ENCODE peak calls at places on chromosomes 13 and 19, in eight cellular contexts. D is dorsolateral prefrontal cortex, C is heart right ventricle, I is activated B cell treated with CpG ODN at 0.5 μM for 24 hours, Z is WTC11, J is IMR-90, M is upper lobe of left lung, L is uterus. K is an unnamed sample.

GRCh38 chr13:70353096-70353495 is 244.8 kb upstream of the KLHL1 start:
- DNase-seq in D (no peak), C (no peak), I (no peak), Z (no peak), J (no peak), M (no peak), L (no peak), K (no peak)

GRCh38 chr13:19586904-19587634 is 25.7 kb upstream of the TPTE2 start:
- DNase-seq in D (no peak), C (no peak), I (peak), Z (no peak), J (peak), M (peak), L (no peak), K (no peak)

GRCh38 chr13:33958964-33959363 is 141.0 kb downstream of the RFC3 start:
- DNase-seq in D (no peak), C (no peak), I (no peak), Z (no peak), J (no peak), M (no peak), L (no peak), K (no peak)

GRCh38 chr19:7636691-7637373 is at the start of gene STXBP2:
- DNase-seq in D (no peak), C (no peak), I (peak), Z (peak), J (no peak), M (peak), L (no peak), K (no peak)

GRCh38 chr13:71252191-71252704 is 614.8 kb downstream of the DACH1 start:
- DNase-seq in D (no peak), C (no peak), I (no peak), Z (no peak), J (no peak), M (no peak), L (no peak), K (no peak)

GRCh38 chr13:33110386-33110712 is 94.1 kb downstream of the KL start:
- DNase-seq in D (no peak), C (no peak), I (no peak), Z (no peak), J (no peak), M (no peak), L (no peak), K (no peak)

GRCh38 chr19:507286-508203 is at the start of gene TPGS1:
- DNase-seq in D (peak), C (peak), I (peak), Z (peak), J (peak), M (peak), L (peak), K (peak)

GRCh38 chr13:42836930-42837329 is 55.5 kb downstream of the FAM216B start:
- DNase-seq in D (no peak), C (peak), I (no peak), Z (no peak), J (peak), M (no peak), L (no peak), K (no peak)

GRCh38 chr13:59409211-59409610 is 754.5 kb downstream of the DIAPH3 start:
- DNase-seq in D (no peak), C (peak), I (no peak), Z (peak), J (peak), M (no peak), L (no peak), K (no peak)

GRCh38 chr13:68185767-68186166 is 955.6 kb upstream of the PCDH9 start:
- DNase-seq in D (no peak), C (no peak), I (no peak), Z (no peak), J (no peak), M (no peak), L (no peak), K (no peak)

GRCh38 chr19:5338661-5339469 is 1.7 kb downstream of the PTPRS start:
- DNase-seq in D (peak), C (no peak), I (no peak), Z (peak), J (no peak), M (no peak), L (no peak), K (no peak)

GRCh38 chr19:40585677-40586422 is 9.2 kb downstream of the SHKBP1 start:
- DNase-seq in D (no peak), C (no peak), I (no peak), Z (no peak), J (peak), M (peak), L (no peak), K (no peak)

GRCh38 chr19:28009696-28010095 is 1203.3 kb downstream of the UQCRFS1 start:
- DNase-seq in D (no peak), C (no peak), I (no peak), Z (no peak), J (no peak), M (no peak), L (no peak), K (no peak)

GRCh38 chr13:40238761-40239160 is 427.7 kb downstream of the FOXO1 start:
- DNase-seq in D (no peak), C (no peak), I (no peak), Z (no peak), J (no peak), M (no peak), L (no peak), K (no peak)
- TF ChIP-seq CTCF in D (no peak), C (no peak), I (no peak), Z (no peak), J (no peak), M (no peak), L (no peak), K (no peak)

DNA sequence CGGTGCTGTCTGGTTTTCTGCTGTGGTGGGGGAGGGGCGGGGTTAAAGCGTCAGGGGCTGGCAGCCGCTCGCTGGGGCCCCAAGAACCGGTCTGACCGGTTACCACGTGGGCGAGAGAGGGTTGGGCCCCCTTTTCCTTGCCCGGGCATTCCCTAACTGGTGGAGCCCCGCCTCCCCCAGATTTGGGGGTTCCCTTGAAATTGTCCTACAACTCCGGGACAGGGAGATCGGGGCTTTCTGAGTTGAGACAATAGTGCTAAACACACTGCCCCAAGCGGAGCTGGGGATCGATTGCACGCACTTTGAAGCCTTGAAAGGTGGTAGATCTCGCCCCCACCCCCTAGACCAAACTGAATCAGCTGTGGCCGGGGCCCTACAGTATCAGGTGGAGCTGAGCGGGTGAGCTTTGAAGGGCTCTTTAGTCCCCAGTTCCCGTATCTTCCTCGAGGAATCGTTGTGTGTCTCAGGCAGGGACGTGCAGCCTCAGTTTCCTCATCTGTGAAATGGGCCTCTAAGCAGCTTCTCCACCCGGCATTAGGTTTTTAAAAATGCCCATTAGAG is 4.8 kb downstream of the IER2 start:
- DNase-seq in D (no peak), C (peak), I (peak), Z (peak), J (peak), M (peak), L (peak), K (no peak)
- TF ChIP-seq CTCF in D (no peak), C (peak), I (no peak), Z (no peak), J (peak), M (no peak), L (no peak), K (peak)

DNA sequence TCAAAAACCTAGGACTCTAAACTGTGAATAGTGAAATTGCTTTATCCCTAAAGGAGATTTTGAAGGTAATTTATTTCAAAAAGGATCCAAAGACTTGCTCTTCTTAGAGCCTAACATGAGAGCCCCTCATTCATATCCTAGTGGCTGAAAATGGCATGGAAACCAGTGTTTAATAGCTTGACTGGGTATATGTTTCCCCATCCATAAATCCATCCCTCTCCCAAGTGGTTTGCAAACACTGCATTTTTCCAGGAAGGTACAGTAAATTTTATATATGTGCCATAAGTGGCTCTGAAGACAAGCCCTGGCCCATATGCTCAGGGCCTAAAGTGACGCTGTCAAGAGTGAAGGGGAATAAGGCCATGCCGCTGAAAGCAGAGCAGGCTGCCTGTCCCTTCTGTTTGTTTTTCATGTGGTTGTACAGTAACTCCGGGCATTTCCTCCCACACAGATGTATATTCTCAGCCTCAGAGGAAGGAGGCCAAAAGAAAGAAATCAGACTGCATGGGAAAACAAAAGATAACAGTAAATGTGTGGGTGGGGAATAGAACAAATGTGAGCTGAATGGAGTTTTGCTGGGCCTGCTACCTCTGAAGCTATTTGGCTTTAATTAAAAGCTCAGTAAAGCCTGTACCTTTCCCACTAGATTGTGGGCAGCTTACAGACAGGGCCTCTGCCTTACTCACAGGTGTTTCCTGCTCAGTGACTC is 181.9 kb downstream of the PCDH9 start:
- DNase-seq in D (no peak), C (no peak), I (no peak), Z (no peak), J (peak), M (no peak), L (no peak), K (no peak)
- TF ChIP-seq CTCF in D (no peak), C (no peak), I (no peak), Z (no peak), J (no peak), M (no peak), L (no peak), K (no peak)

GRCh38 chr13:36612242-36612641 is 61.6 kb upstream of the SERTM1 start:
- DNase-seq in D (no peak), C (no peak), I (no peak), Z (peak), J (no peak), M (no peak), L (no peak), K (no peak)
- TF ChIP-seq CTCF in D (no peak), C (no peak), I (no peak), Z (no peak), J (no peak), M (no peak), L (no peak), K (no peak)

K was measured in osteocyte.